ENCODE peak calls at places on chromosomes 11 and 22, in five cellular contexts. O is MM.1S, C is PC-3, I is GM23248, H is neural progenitor cell. P is an unnamed sample.

GRCh38 chr11:111944651-111945051 is 7.5 kb downstream of the DIXDC1 start:
- DNase-seq in O (no peak), C (peak), I (peak), H (no peak), P (no peak)

GRCh38 chr22:49005557-49005956 is 822.1 kb downstream of the BRD1 start:
- DNase-seq in O (no peak), C (no peak), I (no peak), H (no peak), P (no peak)

GRCh38 chr22:44394246-44395115 is 81.7 kb upstream of the SHISAL1 start:
- DNase-seq in O (no peak), C (no peak), I (no peak), H (no peak), P (no peak)

GRCh38 chr11:67179892-67180490 is 60.9 kb downstream of the KDM2A start:
- DNase-seq in O (no peak), C (peak), I (no peak), H (no peak), P (no peak)

GRCh38 chr11:88103337-88104206 is 71.7 kb downstream of the RAB38 start:
- DNase-seq in O (peak), C (peak), I (peak), H (peak), P (peak)

GRCh38 chr11:108538022-108538424 is 39.8 kb upstream of the POGLUT3 start:
- DNase-seq in O (no peak), C (no peak), I (no peak), H (no peak), P (no peak)

GRCh38 chr22:21624120-21624879 is 5.5 kb downstream of the YDJC start:
- DNase-seq in O (peak), C (peak), I (peak), H (peak), P (peak)

GRCh38 chr11:117143871-117144476 is at the start of gene PAFAH1B2:
- DNase-seq in O (peak), C (peak), I (peak), H (peak), P (peak)

GRCh38 chr22:30705710-30706651 is 11.3 kb downstream of the OSBP2 start:
- DNase-seq in O (peak), C (peak), I (peak), H (peak), P (no peak)

GRCh38 chr11:69580529-69580928 is 60.4 kb upstream of the CCND1 start:
- DNase-seq in O (no peak), C (no peak), I (no peak), H (no peak), P (no peak)

GRCh38 chr22:49602481-49602880 is 225.2 kb downstream of the BRD1 start:
- DNase-seq in O (no peak), C (no peak), I (no peak), H (no peak), P (no peak)

GRCh38 chr22:40855960-40856512 is 403 bp downstream of the ST13 start:
- DNase-seq in O (peak), C (no peak), I (peak), H (peak), P (peak)
- TF ChIP-seq EZH2phosphoT487 in O (no peak), C (no peak), I (no peak), H (no peak), P (no peak)

DNA sequence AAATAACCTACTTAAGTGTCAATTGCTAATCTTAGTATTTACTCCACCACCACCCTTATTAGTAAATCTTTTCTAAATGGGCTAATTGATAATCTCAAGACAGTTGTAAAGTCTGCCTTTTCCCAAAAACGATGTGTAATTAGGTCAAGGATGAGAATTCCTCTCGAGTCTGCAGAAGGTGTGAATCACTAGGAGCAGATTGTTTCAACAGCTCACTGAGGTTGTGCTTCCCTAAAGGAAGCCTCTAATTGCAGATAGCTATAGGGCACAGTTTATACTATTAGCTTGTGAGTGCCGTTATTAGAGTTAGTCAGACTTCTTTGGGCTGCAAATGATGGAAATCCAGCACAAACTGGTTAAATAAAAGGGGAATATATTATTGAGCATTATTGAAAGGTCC is 84.9 kb downstream of the C11orf91 start:
- DNase-seq in O (no peak), C (no peak), I (peak), H (no peak), P (no peak)
- TF ChIP-seq EZH2phosphoT487 in O (no peak), C (no peak), I (no peak), H (no peak), P (no peak)

DNA sequence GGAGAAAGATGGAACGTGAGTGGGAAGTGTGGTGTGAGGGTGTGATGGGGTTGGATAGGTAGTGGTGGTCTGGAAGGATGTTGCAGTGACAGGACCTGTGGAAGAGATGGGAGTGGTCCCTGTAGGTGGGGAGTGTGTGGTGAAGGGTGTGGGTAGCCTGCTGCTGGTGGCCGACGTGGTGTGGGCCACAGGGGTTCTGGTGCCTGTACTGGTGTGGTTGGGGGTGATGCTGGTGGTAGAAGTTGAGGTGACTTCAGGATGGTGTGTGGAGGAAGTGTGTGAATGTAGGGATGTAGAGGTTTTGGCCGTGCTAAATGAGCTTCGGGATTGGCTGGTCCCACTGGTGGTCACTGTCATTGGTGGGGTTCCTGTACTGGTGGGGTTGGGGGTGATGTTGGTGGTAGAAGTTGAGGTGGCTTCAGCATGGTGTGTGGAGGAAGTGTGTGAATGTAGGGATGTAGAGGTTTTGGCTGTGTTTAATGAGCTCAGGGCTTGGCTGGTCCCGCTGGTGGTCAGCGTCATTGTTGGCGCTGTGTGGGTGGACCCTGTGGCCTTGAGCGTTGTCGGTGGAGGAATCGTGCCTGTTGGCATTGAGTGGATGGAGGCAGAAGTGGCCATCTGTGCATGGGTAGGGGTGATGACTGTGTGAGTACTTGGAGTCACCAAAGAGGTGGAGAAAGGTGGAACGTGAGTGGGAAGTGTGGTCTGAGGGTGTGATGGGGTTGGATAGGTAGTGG is 19.1 kb downstream of the MUC6 start:
- DNase-seq in O (no peak), C (peak), I (no peak), H (no peak), P (no peak)
- TF ChIP-seq EZH2phosphoT487 in O (no peak), C (no peak), I (no peak), H (no peak), P (no peak)

GRCh38 chr11:68273056-68273738 is 1.4 kb upstream of the C11orf24 start:
- DNase-seq in O (no peak), C (no peak), I (no peak), H (no peak), P (no peak)
- TF ChIP-seq EZH2phosphoT487 in O (no peak), C (no peak), I (no peak), H (no peak), P (no peak)

GRCh38 chr11:113345978-113346377 is 31.6 kb downstream of the TTC12 start:
- DNase-seq in O (no peak), C (no peak), I (no peak), H (no peak), P (no peak)
- TF ChIP-seq EZH2phosphoT487 in O (no peak), C (no peak), I (no peak), H (no peak), P (no peak)

GRCh38 chr11:8036002-8036802 is 44.8 kb upstream of the TUB start:
- DNase-seq in O (no peak), C (no peak), I (no peak), H (no peak), P (no peak)
- TF ChIP-seq EZH2phosphoT487 in O (no peak), C (no peak), I (no peak), H (no peak), P (no peak)

GRCh38 chr11:73274722-73275380 is 2.7 kb downstream of the P2RY6 start:
- DNase-seq in O (no peak), C (no peak), I (no peak), H (no peak), P (no peak)
- TF ChIP-seq EZH2phosphoT487 in O (no peak), C (no peak), I (no peak), H (no peak), P (no peak)